ENCODE peak calls at places on chromosomes 6 and 20, in five cellular contexts. Q is heart left ventricle, I is D721Med, H is breast epithelium, C is endothelial cell. N is an unnamed sample.

GRCh38 chr6:157615411-157615763 is 207.7 kb upstream of the SNX9 start:
- DNase-seq in C (no peak), H (no peak), I (no peak), Q (no peak), N (no peak)

GRCh38 chr6:134182528-134182927 is 130.1 kb upstream of the SLC2A12 start:
- DNase-seq in Q (no peak), C (no peak), I (no peak), H (no peak), N (no peak)

GRCh38 chr6:135163440-135163738 is 17.7 kb upstream of the MYB start:
- DNase-seq in H (no peak), I (no peak), Q (no peak), C (no peak), N (no peak)

GRCh38 chr6:113120214-113120576 is 737.0 kb upstream of the MARCKS start:
- DNase-seq in Q (no peak), C (no peak), I (no peak), H (no peak), N (peak)

GRCh38 chr6:136914947-136915346 is 7.2 kb upstream of the SLC35D3 start:
- DNase-seq in C (no peak), H (no peak), I (no peak), Q (no peak), N (no peak)

GRCh38 chr6:113684382-113684901 is 172.7 kb upstream of the MARCKS start:
- DNase-seq in I (no peak), C (no peak), H (peak), Q (no peak), N (peak)

GRCh38 chr6:133991096-133991593 is 38.1 kb downstream of the TBPL1 start:
- DNase-seq in Q (no peak), I (no peak), C (no peak), H (no peak), N (peak)

GRCh38 chr6:140956567-140957306 is 1176.0 kb upstream of the GJE1 start:
- DNase-seq in C (no peak), H (no peak), I (no peak), Q (no peak), N (no peak)

GRCh38 chr6:155066371-155066770 is 71.3 kb downstream of the TIAM2 start:
- DNase-seq in I (no peak), Q (no peak), C (no peak), H (no peak), N (no peak)

GRCh38 chr6:170052991-170053821 is 237.7 kb downstream of the DLL1 start:
- DNase-seq in C (no peak), I (no peak), H (no peak), Q (no peak), N (no peak)

GRCh38 chr6:106444777-106445507 is 84.4 kb downstream of the CRYBG1 start:
- DNase-seq in H (no peak), I (peak), Q (no peak), C (peak), N (peak)

GRCh38 chr20:18989736-18990474 is 176.3 kb downstream of the SCP2D1 start:
- DNase-seq in H (peak), I (no peak), C (no peak), Q (no peak), N (no peak)

GRCh38 chr6:136438445-136438844 is 111.8 kb downstream of the MAP7 start:
- DNase-seq in Q (no peak), H (no peak), C (no peak), I (no peak), N (no peak)

GRCh38 chr6:29009358-29009757 is 4.2 kb upstream of the ZNF311 start:
- DNase-seq in I (no peak), Q (no peak), C (no peak), H (no peak), N (no peak)

GRCh38 chr6:45678063-45678620 is 300.4 kb upstream of the SUPT3H start:
- DNase-seq in C (no peak), I (no peak), H (no peak), Q (no peak), N (no peak)

GRCh38 chr6:165653196-165653595 is 9.8 kb downstream of the PDE10A start:
- DNase-seq in Q (no peak), I (no peak), C (no peak), H (no peak), N (no peak)

GRCh38 chr6:75893776-75894152 is 144.7 kb downstream of the MYO6 start:
- DNase-seq in Q (no peak), H (no peak), C (no peak), I (no peak), N (no peak)

GRCh38 chr6:75892384-75892783 is 143.3 kb downstream of the MYO6 start:
- DNase-seq in I (no peak), C (no peak), H (no peak), Q (no peak), N (no peak)

GRCh38 chr6:75896526-75896925 is 147.5 kb downstream of the MYO6 start:
- DNase-seq in I (no peak), H (no peak), Q (no peak), C (no peak), N (no peak)

GRCh38 chr6:75893058-75893775 is 144.2 kb downstream of the MYO6 start:
- DNase-seq in I (no peak), Q (no peak), H (no peak), C (no peak), N (peak)
- TF ChIP-seq CTCF in I (peak), Q (peak), H (peak), C (peak), N (peak)

GRCh38 chr6:19812512-19813119 is 24.6 kb upstream of the ID4 start:
- DNase-seq in Q (no peak), C (peak), H (no peak), I (no peak), N (peak)
- TF ChIP-seq CTCF in Q (peak), C (peak), H (peak), I (peak), N (peak)

DNA sequence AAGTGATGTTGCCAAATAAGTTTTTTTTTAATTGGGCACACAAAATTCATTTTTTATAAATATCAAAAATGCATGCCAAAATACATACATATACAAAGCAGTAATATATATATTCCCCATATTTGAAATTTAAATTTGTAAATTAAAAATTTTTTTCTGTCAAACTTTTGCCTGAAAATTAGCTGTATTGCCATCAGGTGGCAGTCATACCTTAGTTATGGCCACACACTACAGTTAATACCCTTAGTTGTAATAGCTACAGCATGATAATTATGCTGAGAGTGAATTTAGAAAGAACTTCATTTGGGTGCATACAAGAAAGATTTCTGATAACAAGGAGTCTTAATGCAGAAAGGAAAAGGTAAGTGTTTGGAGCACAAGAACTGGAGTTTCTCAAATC is 46.2 kb upstream of the SDHAF4 start:
- DNase-seq in C (no peak), H (no peak), Q (no peak), I (no peak), N (peak)
- TF ChIP-seq CTCF in C (no peak), H (peak), Q (no peak), I (peak), N (peak)

GRCh38 chr6:34855463-34855862 is 32.4 kb downstream of the TAF11 start:
- DNase-seq in Q (no peak), I (no peak), H (no peak), C (no peak), N (no peak)

GRCh38 chr6:34864007-34864406 is 23.8 kb downstream of the TAF11 start:
- DNase-seq in Q (no peak), H (no peak), C (no peak), I (no peak), N (no peak)

GRCh38 chr6:34859951-34860350 is 27.9 kb downstream of the TAF11 start:
- DNase-seq in H (no peak), C (no peak), Q (no peak), I (no peak), N (no peak)

GRCh38 chr6:34858681-34859080 is 29.2 kb downstream of the TAF11 start:
- DNase-seq in Q (no peak), H (no peak), I (no peak), C (no peak), N (no peak)
- TF ChIP-seq CTCF in Q (no peak), H (no peak), I (no peak), C (no peak), N (peak)

GRCh38 chr20:62133051-62133845 is 9.9 kb downstream of the PSMA7 start:
- DNase-seq in Q (peak), C (no peak), I (no peak), H (no peak), N (no peak)

GRCh38 chr20:62134735-62135231 is 8.4 kb downstream of the PSMA7 start:
- DNase-seq in I (no peak), Q (no peak), H (no peak), C (no peak), N (no peak)

GRCh38 chr20:62132421-62132820 is 10.1 kb downstream of the LSM14B start:
- DNase-seq in C (no peak), H (no peak), I (no peak), Q (peak), N (no peak)

GRCh38 chr20:62135573-62136266 is 7.5 kb downstream of the PSMA7 start:
- DNase-seq in C (no peak), Q (no peak), H (no peak), I (no peak), N (no peak)

DNA sequence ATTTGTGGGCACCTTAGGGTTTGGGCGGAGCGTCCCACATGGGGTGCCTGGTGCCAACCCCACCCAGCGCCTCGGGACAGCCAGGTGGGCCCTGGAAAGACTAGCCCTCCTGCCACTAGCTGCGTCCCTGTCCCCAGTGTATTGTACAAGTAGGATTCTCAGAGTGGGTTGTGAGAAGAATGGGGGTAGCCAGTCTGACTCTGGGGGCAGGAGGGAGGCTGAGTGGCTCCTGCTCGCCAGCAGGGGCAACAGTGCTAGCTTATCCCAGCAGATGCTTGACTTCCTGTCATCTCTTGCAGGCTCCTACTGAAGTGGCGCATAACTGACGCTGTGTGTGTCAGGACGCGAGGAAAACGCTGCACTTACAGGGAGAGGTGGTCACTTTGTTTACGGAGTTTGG is 9.3 kb downstream of the PSMA7 start:
- DNase-seq in Q (no peak), I (no peak), C (no peak), H (no peak), N (no peak)
- TF ChIP-seq CTCF in Q (peak), I (no peak), C (no peak), H (no peak), N (no peak)

GRCh38 chr20:53287357-53288042 is 306.1 kb downstream of the ZNF217 start:
- DNase-seq in Q (no peak), H (no peak), C (no peak), I (no peak), N (no peak)

GRCh38 chr20:53294804-53295203 is 298.8 kb downstream of the ZNF217 start:
- DNase-seq in H (no peak), I (no peak), C (no peak), Q (no peak), N (no peak)

GRCh38 chr20:53292347-53292746 is 301.3 kb downstream of the ZNF217 start:
- DNase-seq in I (no peak), Q (no peak), H (no peak), C (no peak), N (no peak)

GRCh38 chr20:53296451-53297153 is 297.0 kb downstream of the ZNF217 start:
- DNase-seq in Q (no peak), H (no peak), C (no peak), I (no peak), N (no peak)

GRCh38 chr20:53291548-53291947 is 302.1 kb downstream of the ZNF217 start:
- DNase-seq in Q (no peak), C (peak), H (no peak), I (no peak), N (peak)
- TF ChIP-seq CTCF in Q (no peak), C (peak), H (no peak), I (peak), N (no peak)

DNA sequence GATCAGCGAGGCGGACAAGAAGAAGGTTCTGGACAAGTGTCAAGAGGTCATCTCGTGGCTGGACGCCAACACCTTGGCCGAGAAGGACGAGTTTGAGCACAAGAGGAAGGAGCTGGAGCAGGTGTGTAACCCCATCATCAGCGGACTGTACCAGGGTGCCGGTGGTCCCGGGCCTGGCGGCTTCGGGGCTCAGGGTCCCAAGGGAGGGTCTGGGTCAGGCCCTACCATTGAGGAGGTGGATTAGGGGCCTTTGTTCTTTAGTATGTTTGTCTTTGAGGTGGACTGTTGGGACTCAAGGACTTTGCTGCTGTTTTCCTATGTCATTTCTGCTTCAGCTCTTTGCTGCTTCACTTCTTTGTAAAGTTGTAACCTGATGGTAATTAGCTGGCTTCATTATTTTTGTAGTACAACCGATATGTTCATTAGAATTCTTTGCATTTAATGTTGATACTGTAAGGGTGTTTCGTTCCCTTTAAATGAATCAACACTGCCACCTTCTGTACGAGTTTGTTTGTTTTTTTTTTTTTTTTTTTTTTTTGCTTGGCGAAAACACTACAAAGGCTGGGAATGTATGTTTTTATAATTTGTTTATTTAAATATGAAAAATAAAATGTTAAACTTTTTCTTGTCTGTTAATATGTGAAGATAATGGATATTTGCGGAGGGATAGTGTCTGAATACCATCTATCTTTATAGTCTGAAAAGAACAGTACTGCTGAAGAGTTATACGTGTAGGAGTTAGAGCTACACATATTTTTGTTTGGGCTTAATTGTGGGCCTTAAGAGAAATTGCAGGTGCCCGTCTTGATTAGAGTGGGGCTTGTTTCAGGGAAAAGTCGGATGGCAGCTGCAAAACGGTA is 2.3 kb downstream of the HSPA1B start:
- DNase-seq in I (no peak), Q (no peak), C (no peak), H (no peak), N (peak)
- TF ChIP-seq CTCF in I (peak), Q (peak), C (no peak), H (peak), N (peak)

GRCh38 chr6:50353603-50354002 is 303.9 kb upstream of the DEFB112 start:
- DNase-seq in H (no peak), C (no peak), Q (no peak), I (no peak), N (peak)
- TF ChIP-seq CTCF in H (no peak), C (no peak), Q (no peak), I (no peak), N (no peak)

GRCh38 chr6:108731229-108731565 is 117.0 kb upstream of the ARMC2 start:
- DNase-seq in Q (no peak), H (no peak), I (no peak), C (no peak), N (no peak)

GRCh38 chr6:108726726-108727339 is 121.4 kb upstream of the ARMC2 start:
- DNase-seq in C (no peak), Q (no peak), I (no peak), H (no peak), N (no peak)

GRCh38 chr6:108730556-108731228 is 117.5 kb upstream of the ARMC2 start:
- DNase-seq in Q (no peak), H (no peak), I (no peak), C (no peak), N (no peak)

GRCh38 chr6:108727966-108728730 is 120.1 kb upstream of the ARMC2 start:
- DNase-seq in C (no peak), Q (no peak), H (no peak), I (no peak), N (no peak)

GRCh38 chr6:108728826-108729225 is 119.4 kb upstream of the ARMC2 start:
- DNase-seq in H (no peak), I (no peak), Q (no peak), C (no peak), N (no peak)
- TF ChIP-seq CTCF in H (no peak), I (peak), Q (no peak), C (no peak), N (no peak)

GRCh38 chr6:164097557-164098398 is 683.3 kb downstream of the QKI start:
- DNase-seq in Q (peak), I (no peak), H (no peak), C (peak), N (peak)
- TF ChIP-seq CTCF in Q (peak), I (no peak), H (no peak), C (no peak), N (no peak)